ENCODE peak calls at places on chromosomes 11 and 22, in four cellular contexts. U is endothelial cell, B is AG08395, I is AG10803. K is an unnamed sample.

GRCh38 chr11:2077061-2077802 is 62.0 kb downstream of the IGF2 start:
- DNase-seq in B (peak), I (peak), U (no peak), K (peak)

GRCh38 chr11:123301696-123302400 is 106.8 kb upstream of the CLMP start:
- DNase-seq in I (peak), U (peak), B (peak), K (peak)

GRCh38 chr11:129251067-129251466 is 58.9 kb upstream of the ARHGAP32 start:
- DNase-seq in I (peak), U (no peak), B (no peak), K (peak)

GRCh38 chr11:34028407-34028804 is 23.1 kb upstream of the CAPRIN1 start:
- DNase-seq in B (peak), U (no peak), I (peak), K (peak)

GRCh38 chr22:29510542-29510941 is 30.5 kb downstream of the NEFH start:
- DNase-seq in I (no peak), B (no peak), U (no peak), K (no peak)

GRCh38 chr11:34263462-34264186 is 94.2 kb downstream of the ABTB2 start:
- DNase-seq in B (peak), I (peak), U (no peak), K (peak)

GRCh38 chr11:64364911-64365310 is 5.9 kb downstream of the RPS6KA4 start:
- DNase-seq in B (no peak), I (no peak), U (no peak), K (no peak)

GRCh38 chr11:99422581-99423434 is 402.1 kb downstream of the CNTN5 start:
- DNase-seq in U (no peak), I (no peak), B (no peak), K (no peak)

GRCh38 chr11:95531116-95531515 is 258.5 kb downstream of the FAM76B start:
- DNase-seq in I (peak), U (no peak), B (no peak), K (peak)

K was measured in fibroblast of gingiva.